ENCODE peak calls at places on chromosomes 13 and 19, in nine cellular contexts. J is AG04450, I is mucosa of descending colon, U is AG09319, W is uterus, M is tibial artery, K is pancreas, X is ovary, G is right atrium auricular region. D is an unnamed sample.
A peak's percentile ranks its signal among the peaks of the same experiment; 100 is the strongest.

GRCh38 chr19:42942187-42942789 is 5.3 kb upstream of the PSG7 start:
- DNase-seq in G (no peak), X (no peak), J (no peak), I (no peak), W (no peak), K (no peak), U (no peak), M (no peak), D (no peak)

GRCh38 chr13:35552172-35552844 is 75.8 kb upstream of the MAB21L1 start:
- DNase-seq in J (no peak), M (no peak), K (no peak), I (no peak), X (no peak), G (no peak), U (no peak), W (no peak), D (peak; percentile 97)

GRCh38 chr19:37594064-37594981 is at the start of the genes ZNF540 and ZNF571:
- DNase-seq in X (peak; percentile 94), G (peak; percentile 96), J (peak; percentile 79), M (peak; percentile 97), I (peak; percentile 96), W (peak; percentile 93), U (peak; percentile 79), K (peak; percentile 94), D (peak; percentile 96)

GRCh38 chr13:99655351-99656091 is 154.2 kb downstream of the TM9SF2 start:
- DNase-seq in U (no peak), G (no peak), I (no peak), W (no peak), J (no peak), M (no peak), K (no peak), X (no peak), D (peak; percentile 69)

GRCh38 chr13:44274838-44275237 is 98.8 kb upstream of the SERP2 start:
- DNase-seq in W (peak; percentile 45), K (no peak), I (no peak), M (no peak), J (no peak), G (no peak), U (no peak), X (no peak), D (no peak)

GRCh38 chr19:48194041-48194871 is 23.8 kb downstream of the ZSWIM9 start:
- DNase-seq in M (peak; percentile 57), K (no peak), J (no peak), U (no peak), W (no peak), G (no peak), I (no peak), X (no peak), D (no peak)

GRCh38 chr13:58018865-58019264 is 387.3 kb downstream of the PCDH17 start:
- DNase-seq in M (no peak), I (no peak), K (no peak), J (no peak), U (no peak), G (no peak), W (no peak), X (no peak), D (no peak)

GRCh38 chr19:6828698-6829633 is 56.5 kb downstream of the VAV1 start:
- DNase-seq in K (no peak), G (no peak), M (peak; percentile 29), X (no peak), J (no peak), U (no peak), W (no peak), I (no peak), D (peak; percentile 23)

GRCh38 chr13:105914637-105915036 is 620.8 kb downstream of the EFNB2 start:
- DNase-seq in W (no peak), X (no peak), I (no peak), M (no peak), G (no peak), J (peak; percentile 84), U (no peak), K (no peak), D (peak; percentile 50)

GRCh38 chr13:65808061-65808460 is 1422.1 kb downstream of the PCDH9 start:
- DNase-seq in M (no peak), U (no peak), J (no peak), X (no peak), I (no peak), K (no peak), G (no peak), W (no peak), D (no peak)

GRCh38 chr13:93715866-93716265 is 489.3 kb downstream of the GPC6 start:
- DNase-seq in I (no peak), W (no peak), G (no peak), K (no peak), U (no peak), J (no peak), X (no peak), M (no peak), D (no peak)

GRCh38 chr19:13016628-13017305 is 21.5 kb downstream of the NFIX start:
- DNase-seq in J (no peak), W (peak; percentile 25), K (no peak), U (no peak), M (no peak), I (no peak), G (no peak), X (no peak), D (no peak)

GRCh38 chr19:34336781-34337271 is 28.2 kb upstream of the GPI start:
- DNase-seq in W (no peak), U (no peak), K (no peak), G (no peak), X (no peak), M (no peak), I (no peak), J (no peak), D (no peak)

GRCh38 chr19:33434886-33435705 is 61.6 kb downstream of the CEBPG start:
- DNase-seq in J (no peak), K (no peak), I (peak; percentile 43), M (no peak), X (no peak), U (no peak), G (no peak), W (no peak), D (no peak)

GRCh38 chr19:7679017-7679720 is 1.5 kb upstream of the TRAPPC5 start:
- DNase-seq in U (no peak), X (no peak), J (no peak), M (no peak), K (no peak), G (no peak), W (no peak), I (no peak), D (no peak)

GRCh38 chr13:35723061-35723461 is 246.6 kb upstream of the MAB21L1 start:
- DNase-seq in W (peak; percentile 62), U (peak; percentile 70), G (no peak), I (no peak), K (no peak), X (no peak), M (no peak), J (no peak), D (no peak)

GRCh38 chr13:112567161-112567862 is 20.6 kb downstream of the TUBGCP3 start:
- DNase-seq in X (no peak), U (no peak), G (no peak), I (no peak), J (peak; percentile 23), W (no peak), K (no peak), M (no peak), D (no peak)

GRCh38 chr13:61795580-61795979 is 379.9 kb upstream of the PCDH20 start:
- DNase-seq in U (no peak), G (no peak), X (no peak), J (no peak), W (no peak), M (no peak), K (no peak), I (no peak), D (no peak)

GRCh38 chr13:61797397-61797796 is 381.7 kb upstream of the PCDH20 start:
- DNase-seq in U (no peak), I (no peak), W (no peak), K (no peak), X (no peak), M (no peak), J (no peak), G (no peak), D (no peak)
- TF ChIP-seq CTCF in U (no peak), I (no peak), W (no peak), K (no peak), X (no peak), M (no peak), J (no peak), G (no peak), D (no peak)

DNA sequence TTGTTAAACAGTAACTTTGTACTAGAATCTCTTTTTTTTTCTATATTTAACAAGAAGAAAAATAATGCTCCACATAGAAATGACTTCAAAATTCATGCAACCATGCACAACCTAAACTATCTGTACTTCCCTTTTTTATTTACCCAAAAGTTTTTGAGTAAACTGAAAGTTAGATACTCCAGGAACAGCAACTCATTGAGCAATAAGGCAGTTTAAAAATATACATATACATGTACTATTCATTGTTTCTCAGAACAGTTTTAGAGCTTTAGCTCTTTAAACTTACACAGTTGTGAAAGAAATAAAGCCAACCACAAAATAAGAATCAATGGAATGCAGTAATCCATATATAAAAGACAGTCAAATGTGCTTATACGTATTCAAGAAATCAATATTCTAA is 39.2 kb downstream of the MTMR6 start:
- DNase-seq in G (no peak), I (no peak), W (no peak), K (no peak), X (no peak), M (no peak), J (no peak), U (no peak), D (no peak)
- TF ChIP-seq CTCF in G (no peak), I (no peak), W (no peak), K (no peak), X (no peak), M (no peak), J (no peak), U (no peak), D (no peak)

DNA sequence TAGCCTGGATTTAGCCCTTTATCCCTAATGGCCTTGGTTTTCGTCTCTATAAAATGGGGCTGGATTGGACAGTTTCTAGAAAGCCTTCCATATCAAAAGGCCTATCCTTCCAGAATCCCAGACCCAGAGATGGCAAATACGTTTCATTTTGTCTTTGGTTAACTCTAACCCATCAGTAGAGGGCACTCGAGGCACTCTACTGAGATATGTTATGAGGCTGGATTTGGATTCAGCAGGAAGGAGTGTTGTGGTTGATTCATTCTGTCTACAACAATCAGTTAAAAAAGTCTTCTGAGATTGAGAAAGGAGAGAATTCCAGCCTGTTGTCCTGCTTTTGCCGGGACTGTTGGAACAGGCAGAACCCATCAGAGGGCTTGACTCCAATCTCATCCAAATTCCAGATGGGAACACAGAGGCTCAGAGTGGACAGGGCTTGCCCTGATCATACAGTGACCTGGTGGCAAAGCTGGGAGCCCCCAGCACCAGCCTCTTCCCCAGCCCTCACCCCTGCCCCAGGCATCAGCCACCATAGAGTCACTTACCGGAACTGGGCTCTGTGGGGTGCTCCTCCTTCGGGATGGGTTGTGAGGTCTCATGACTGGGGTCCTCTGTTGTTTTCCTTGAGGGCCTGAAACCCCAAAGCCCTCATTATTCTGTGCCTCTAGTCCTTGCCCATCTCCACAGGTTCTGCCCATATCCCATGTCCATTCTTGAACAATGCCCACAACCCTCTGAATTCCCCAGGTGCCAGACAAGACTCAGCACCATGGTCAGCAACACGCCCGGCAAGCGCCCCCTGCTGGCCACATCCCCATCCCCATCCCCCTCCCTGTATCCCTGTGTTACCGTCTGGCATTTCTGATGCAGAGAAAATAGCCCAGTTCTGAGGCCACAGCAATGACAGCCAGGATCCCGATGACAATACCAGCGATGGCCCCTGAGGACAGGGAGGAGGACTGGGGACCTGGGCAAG is 12.3 kb upstream of the ZNF180 start:
- DNase-seq in I (no peak), M (no peak), J (peak; percentile 34), G (no peak), W (no peak), K (no peak), X (no peak), U (peak; percentile 3), D (peak; percentile 60)
- TF ChIP-seq CTCF in I (no peak), M (no peak), J (peak; percentile 61), G (peak; percentile 25), W (no peak), K (no peak), X (no peak), U (peak; percentile 29), D (peak; percentile 81)

GRCh38 chr13:111474136-111475002 is 153.9 kb downstream of the TEX29 start:
- DNase-seq in U (no peak), K (no peak), G (peak; percentile 50), X (no peak), M (no peak), I (no peak), W (no peak), J (peak; percentile 2), D (no peak)
- TF ChIP-seq CTCF in U (peak; percentile 37), K (peak; percentile 44), G (peak; percentile 70), X (no peak), M (peak; percentile 51), I (no peak), W (peak; percentile 52), J (peak; percentile 55), D (peak; percentile 59)

D was measured in foreskin keratinocyte.